ENCODE peak calls at places on chromosome 14, in nine cellular contexts. Y is stomach, B is body of pancreas, X is testis, A is uterus, N is breast epithelium, K is IMR-90, S is right lobe of liver, G is erythroblast. W is an unnamed sample.

GRCh38 chr14:68176687-68177086 is 357.1 kb downstream of the RAD51B start:
- DNase-seq in Y (no peak), B (no peak), X (no peak), A (no peak), N (no peak), K (no peak), S (no peak), G (no peak), W (no peak)

GRCh38 chr14:92747701-92748258 is 647 bp downstream of the LGMN start:
- DNase-seq in Y (no peak), B (no peak), X (no peak), A (no peak), N (no peak), K (no peak), S (no peak), G (no peak), W (no peak)

GRCh38 chr14:24145700-24146621 is at the start of gene PSME2:
- DNase-seq in Y (no peak), B (no peak), X (no peak), A (no peak), N (no peak), K (peak; percentile 80), S (no peak), G (no peak), W (no peak)

GRCh38 chr14:94480809-94481208 is 4.8 kb upstream of the SERPINA9 start:
- DNase-seq in Y (no peak), B (no peak), X (no peak), A (no peak), N (no peak), K (no peak), S (no peak), G (no peak), W (no peak)

GRCh38 chr14:92443741-92444140 is 69.8 kb upstream of the RIN3 start:
- DNase-seq in Y (no peak), B (no peak), X (no peak), A (no peak), N (no peak), K (no peak), S (no peak), G (no peak), W (no peak)

GRCh38 chr14:79293482-79293881 is 917.8 kb downstream of the DIO2 start:
- DNase-seq in Y (no peak), B (no peak), X (no peak), A (peak; percentile 18), N (no peak), K (peak; percentile 15), S (no peak), G (no peak), W (no peak)

GRCh38 chr14:99251721-99252120 is 20.3 kb downstream of the BCL11B start:
- DNase-seq in Y (no peak), B (no peak), X (no peak), A (no peak), N (no peak), K (no peak), S (no peak), G (no peak), W (no peak)

GRCh38 chr14:43244142-43244625 is 1262.9 kb downstream of the FSCB start:
- DNase-seq in Y (no peak), B (no peak), X (no peak), A (no peak), N (no peak), K (no peak), S (no peak), G (no peak), W (no peak)

GRCh38 chr14:101175731-101176534 is 272.4 kb upstream of the RTL1 start:
- DNase-seq in Y (no peak), B (no peak), X (no peak), A (no peak), N (no peak), K (no peak), S (no peak), G (no peak), W (no peak)

GRCh38 chr14:104582649-104583048 is 3.1 kb downstream of the C14orf180 start:
- DNase-seq in Y (peak; percentile 68), B (peak; percentile 15), X (peak; percentile 78), A (peak; percentile 31), N (no peak), K (no peak), S (no peak), G (peak; percentile 35), W (no peak)

GRCh38 chr14:55339770-55340169 is 68.5 kb downstream of the FBXO34 start:
- DNase-seq in Y (no peak), B (no peak), X (no peak), A (no peak), N (no peak), K (peak; percentile 25), S (no peak), G (no peak), W (no peak)

GRCh38 chr14:104557086-104557485 is 22.5 kb upstream of the C14orf180 start:
- DNase-seq in Y (no peak), B (no peak), X (no peak), A (no peak), N (no peak), K (no peak), S (peak; percentile 30), G (no peak), W (no peak)

GRCh38 chr14:68377459-68377858 is 415.4 kb downstream of the ZFP36L1 start:
- DNase-seq in Y (no peak), B (peak; percentile 71), X (peak; percentile 78), A (peak; percentile 46), N (no peak), K (peak; percentile 44), S (peak; percentile 60), G (peak; percentile 77), W (no peak)

GRCh38 chr14:101231828-101232227 is 328.3 kb upstream of the RTL1 start:
- DNase-seq in Y (no peak), B (no peak), X (no peak), A (no peak), N (no peak), K (no peak), S (no peak), G (no peak), W (no peak)

GRCh38 chr14:77023001-77023996 is 5.2 kb downstream of the IRF2BPL start:
- DNase-seq in Y (peak; percentile 76), B (peak; percentile 91), X (peak; percentile 53), A (peak; percentile 76), N (no peak), K (peak; percentile 38), S (peak; percentile 91), G (no peak), W (no peak)

GRCh38 chr14:91029451-91030217 is 30.8 kb downstream of the RPS6KA5 start:
- DNase-seq in Y (no peak), B (no peak), X (no peak), A (no peak), N (no peak), K (no peak), S (no peak), G (no peak), W (no peak)

GRCh38 chr14:51081712-51082111 is 13.2 kb downstream of the TRIM9 start:
- DNase-seq in Y (no peak), B (no peak), X (no peak), A (no peak), N (no peak), K (no peak), S (no peak), G (no peak), W (no peak)

GRCh38 chr14:104427126-104427851 is 152.3 kb upstream of the C14orf180 start:
- DNase-seq in Y (peak; percentile 19), B (no peak), X (no peak), A (no peak), N (peak; percentile 45), K (no peak), S (peak; percentile 49), G (no peak), W (no peak)

GRCh38 chr14:81511110-81511900 is 22.3 kb downstream of the SEL1L start:
- DNase-seq in Y (no peak), B (no peak), X (no peak), A (no peak), N (no peak), K (no peak), S (no peak), G (no peak), W (no peak)

GRCh38 chr14:96082420-96083300 is 43.5 kb downstream of the C14orf132 start:
- DNase-seq in Y (no peak), B (no peak), X (no peak), A (no peak), N (peak; percentile 12), K (no peak), S (no peak), G (no peak), W (no peak)

GRCh38 chr14:40221428-40221827 is 789.2 kb upstream of the FBXO33 start:
- DNase-seq in Y (no peak), B (no peak), X (no peak), A (no peak), N (no peak), K (no peak), S (no peak), G (no peak), W (no peak)

GRCh38 chr14:35384386-35385041 is 20.0 kb downstream of the NFKBIA start:
- DNase-seq in Y (no peak), B (peak; percentile 61), X (peak; percentile 69), A (peak; percentile 82), N (no peak), K (peak; percentile 99), S (no peak), G (no peak), W (peak; percentile 66)

GRCh38 chr14:22980672-22981089 is 1.7 kb downstream of the AJUBA start:
- DNase-seq in Y (peak; percentile 57), B (peak; percentile 38), X (no peak), A (peak; percentile 61), N (peak; percentile 62), K (peak; percentile 32), S (peak; percentile 66), G (no peak), W (no peak)
- TF ChIP-seq POLR2A in Y (no peak), B (peak; percentile 38), X (no peak), A (no peak), N (no peak), K (no peak), S (peak; percentile 60), G (no peak), W (peak; percentile 15)

GRCh38 chr14:103104654-103105511 is 10.4 kb downstream of the EXOC3L4 start:
- DNase-seq in Y (peak; percentile 85), B (peak; percentile 72), X (peak; percentile 81), A (peak; percentile 77), N (peak; percentile 71), K (peak; percentile 50), S (no peak), G (peak; percentile 52), W (no peak)
- TF ChIP-seq POLR2A in Y (no peak), B (no peak), X (no peak), A (peak; percentile 22), N (no peak), K (no peak), S (no peak), G (no peak), W (no peak)

DNA sequence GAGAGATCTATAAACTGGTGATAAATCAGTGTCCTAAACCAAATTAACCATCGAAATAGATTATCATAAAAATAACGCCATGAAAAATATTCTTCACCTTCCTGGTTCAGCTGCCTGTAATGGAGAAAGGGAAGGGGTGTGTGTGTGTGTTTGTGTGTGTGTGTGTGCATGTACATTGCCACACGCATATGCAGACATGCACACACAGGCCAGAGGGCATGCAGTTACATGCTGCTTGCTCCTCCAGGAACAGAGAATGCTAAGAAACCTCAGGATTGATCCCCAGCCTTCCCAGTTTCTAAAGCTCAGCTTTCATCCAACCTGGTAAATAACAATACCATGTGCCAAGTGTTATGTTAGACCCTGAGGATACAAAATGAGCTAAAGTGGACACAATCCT is 241.7 kb downstream of the SPTSSA start:
- DNase-seq in Y (no peak), B (no peak), X (no peak), A (no peak), N (no peak), K (no peak), S (no peak), G (no peak), W (no peak)
- TF ChIP-seq POLR2A in Y (no peak), B (no peak), X (no peak), A (no peak), N (no peak), K (no peak), S (no peak), G (no peak), W (no peak)

GRCh38 chr14:75282166-75282547 is 3.5 kb downstream of the FOS start:
- DNase-seq in Y (no peak), B (no peak), X (no peak), A (no peak), N (no peak), K (peak; percentile 60), S (no peak), G (peak; percentile 52), W (no peak)
- TF ChIP-seq POLR2A in Y (peak; percentile 1), B (no peak), X (no peak), A (no peak), N (peak; percentile 40), K (no peak), S (peak; percentile 63), G (no peak), W (no peak)